ENCODE peak calls at places on chromosomes 5 and 9, in four cellular contexts. One of them, this sample, is unnamed.

GRCh38 chr9:18366184-18366583 is 107.8 kb upstream of the ADAMTSL1 start:
- DNase-seq in HCT116: no peak
- DNase-seq in SK-N-SH: no peak
- DNase-seq in H1: no peak
- DNase-seq in this sample: no peak

GRCh38 chr5:140322751-140323731 is 20.1 kb upstream of the PFDN1 start:
- DNase-seq in HCT116: no peak
- DNase-seq in SK-N-SH: no peak
- DNase-seq in H1: no peak
- DNase-seq in this sample: peak; percentile 94

GRCh38 chr9:19894975-19895374 is 106.1 kb upstream of the SLC24A2 start:
- DNase-seq in HCT116: no peak
- DNase-seq in SK-N-SH: no peak
- DNase-seq in H1: no peak
- DNase-seq in this sample: no peak

GRCh38 chr5:172944741-172945140 is 14.5 kb upstream of the RPL26L1 start:
- DNase-seq in HCT116: no peak
- DNase-seq in SK-N-SH: no peak
- DNase-seq in H1: no peak
- DNase-seq in this sample: no peak

GRCh38 chr9:136017813-136018190 is 56.6 kb upstream of the UBAC1 start:
- DNase-seq in HCT116: no peak
- DNase-seq in SK-N-SH: peak; percentile 19
- DNase-seq in H1: no peak
- DNase-seq in this sample: no peak

GRCh38 chr5:129973716-129974426 is 69.6 kb downstream of the CHSY3 start:
- DNase-seq in HCT116: no peak
- DNase-seq in SK-N-SH: no peak
- DNase-seq in H1: no peak
- DNase-seq in this sample: no peak

GRCh38 chr5:172906436-172906835 is 52.8 kb upstream of the RPL26L1 start:
- DNase-seq in HCT116: no peak
- DNase-seq in SK-N-SH: no peak
- DNase-seq in H1: no peak
- DNase-seq in this sample: no peak

GRCh38 chr9:130845901-130846381 is 10.9 kb downstream of the ABL1 start:
- DNase-seq in HCT116: no peak
- DNase-seq in SK-N-SH: peak; percentile 32
- DNase-seq in H1: no peak
- DNase-seq in this sample: peak; percentile 73

GRCh38 chr5:79147076-79147475 is 35.5 kb downstream of the BHMT start:
- DNase-seq in HCT116: no peak
- DNase-seq in SK-N-SH: no peak
- DNase-seq in H1: no peak
- DNase-seq in this sample: no peak

GRCh38 chr9:98081477-98082219 is 25.1 kb downstream of the NANS start:
- DNase-seq in HCT116: no peak
- DNase-seq in SK-N-SH: no peak
- DNase-seq in H1: no peak
- DNase-seq in this sample: peak; percentile 56

GRCh38 chr9:94586316-94586715 is 7.3 kb downstream of the FBP2 start:
- DNase-seq in HCT116: no peak
- DNase-seq in SK-N-SH: no peak
- DNase-seq in H1: no peak
- DNase-seq in this sample: no peak
- H2AFZ ChIP-seq in HCT116: no peak overlapping the region
- H2AFZ ChIP-seq in SK-N-SH: no peak overlapping the region
- H2AFZ ChIP-seq in H1: no peak overlapping the region
- H2AFZ ChIP-seq in this sample: no peak overlapping the region

DNA sequence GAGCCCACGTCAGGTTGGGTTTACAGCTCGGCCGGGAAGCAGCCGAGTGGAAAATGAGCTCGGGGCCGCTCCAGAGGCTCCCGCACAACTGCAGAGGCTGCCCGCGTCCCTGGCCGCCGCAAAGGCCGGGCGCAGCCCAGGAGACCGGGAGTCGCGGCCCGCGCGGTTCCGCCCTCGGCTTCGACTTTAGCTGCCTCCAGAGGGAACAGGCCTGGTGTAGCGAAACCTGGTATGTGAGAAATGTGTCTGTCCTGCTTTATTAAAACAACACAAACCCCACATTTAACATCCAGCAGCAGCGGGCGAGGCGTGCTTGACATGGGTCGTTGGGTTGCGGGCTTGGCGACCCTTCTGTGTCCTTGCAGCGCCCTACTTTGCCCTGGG is 66.2 kb downstream of the FOXD1 start:
- DNase-seq in HCT116: no peak
- DNase-seq in SK-N-SH: peak; percentile 36
- DNase-seq in H1: no peak
- DNase-seq in this sample: no peak
- TF ChIP-seq MAX in HCT116: no peak
- TF ChIP-seq MAX in SK-N-SH: no peak
- TF ChIP-seq MAX in H1: no peak
- TF ChIP-seq MAX in this sample: no peak

DNA sequence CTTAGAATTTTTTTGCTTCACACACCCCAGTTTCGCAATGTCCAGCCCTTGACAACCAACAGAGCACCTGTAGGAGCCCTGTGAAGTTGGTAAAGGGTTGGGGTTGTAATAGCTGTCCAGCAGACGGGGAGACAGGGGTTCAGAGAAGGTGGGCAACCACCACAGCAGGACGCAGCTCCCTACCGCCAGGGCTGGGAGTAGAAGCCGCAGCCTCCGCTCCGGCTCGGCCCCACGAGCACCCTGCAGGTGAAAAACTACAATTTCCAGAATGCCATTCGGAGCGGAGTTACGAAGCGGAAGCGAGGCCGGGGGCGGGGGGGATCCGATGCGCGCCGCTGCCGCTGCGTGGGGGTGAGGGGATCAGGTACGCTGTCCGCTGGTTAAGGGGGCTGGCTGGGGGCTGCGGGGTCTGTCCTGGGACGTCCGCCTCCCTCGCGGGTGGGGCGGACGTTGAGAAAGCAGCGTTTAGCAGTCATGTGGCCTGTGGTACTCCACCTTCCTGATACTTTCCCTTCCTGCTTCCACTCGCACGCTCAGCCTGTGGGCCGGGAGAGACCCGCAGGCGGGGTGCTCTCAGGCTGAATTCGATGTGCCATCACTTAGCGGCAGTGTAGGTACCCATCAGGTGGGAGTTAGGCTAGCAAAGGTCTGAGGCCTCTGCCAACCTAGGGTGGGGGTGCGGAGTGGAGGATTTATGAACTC is at the start of gene TRMT10B:
- DNase-seq in HCT116: peak; percentile 39
- DNase-seq in SK-N-SH: peak; percentile 93
- DNase-seq in H1: no peak
- DNase-seq in this sample: peak; percentile 82
- H2AFZ ChIP-seq in HCT116: peak within 1 kb of the TSS; percentile 75
- H2AFZ ChIP-seq in SK-N-SH: peak within 1 kb of the TSS; percentile 96
- H2AFZ ChIP-seq in H1: peak within 1 kb of the TSS; percentile 86
- H2AFZ ChIP-seq in this sample: peak within 1 kb of the TSS; percentile 86

DNA sequence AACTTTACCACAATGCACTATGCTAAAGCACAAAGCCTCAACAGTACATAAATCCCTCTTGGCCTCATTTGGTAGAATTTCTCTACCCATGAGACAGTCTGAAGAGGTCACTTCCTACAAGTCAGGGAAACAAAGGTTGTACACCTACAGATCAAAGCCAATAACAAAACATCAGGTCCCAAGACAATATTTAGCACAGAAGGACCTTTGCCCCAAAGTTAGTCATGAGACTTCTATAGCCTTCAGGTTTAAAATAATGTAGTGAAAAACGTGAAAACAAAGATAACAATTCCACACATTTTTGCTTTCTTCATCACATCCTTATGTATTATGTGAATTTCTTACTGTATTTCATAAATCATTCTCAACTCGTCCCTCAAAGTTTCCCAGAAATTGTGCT is 15.8 kb downstream of the AFF4 start:
- DNase-seq in HCT116: no peak
- DNase-seq in SK-N-SH: no peak
- DNase-seq in H1: no peak
- DNase-seq in this sample: peak; percentile 91
- TF ChIP-seq MAX in HCT116: no peak
- TF ChIP-seq MAX in SK-N-SH: no peak
- TF ChIP-seq MAX in H1: no peak
- TF ChIP-seq MAX in this sample: no peak

GRCh38 chr5:138705567-138705966 is 47.7 kb upstream of the CTNNA1 start:
- DNase-seq in HCT116: no peak
- DNase-seq in SK-N-SH: no peak
- DNase-seq in H1: no peak
- DNase-seq in this sample: no peak
- H2AFZ ChIP-seq in HCT116: no peak overlapping the region
- H2AFZ ChIP-seq in SK-N-SH: no peak overlapping the region
- H2AFZ ChIP-seq in H1: no peak overlapping the region
- H2AFZ ChIP-seq in this sample: no peak overlapping the region

DNA sequence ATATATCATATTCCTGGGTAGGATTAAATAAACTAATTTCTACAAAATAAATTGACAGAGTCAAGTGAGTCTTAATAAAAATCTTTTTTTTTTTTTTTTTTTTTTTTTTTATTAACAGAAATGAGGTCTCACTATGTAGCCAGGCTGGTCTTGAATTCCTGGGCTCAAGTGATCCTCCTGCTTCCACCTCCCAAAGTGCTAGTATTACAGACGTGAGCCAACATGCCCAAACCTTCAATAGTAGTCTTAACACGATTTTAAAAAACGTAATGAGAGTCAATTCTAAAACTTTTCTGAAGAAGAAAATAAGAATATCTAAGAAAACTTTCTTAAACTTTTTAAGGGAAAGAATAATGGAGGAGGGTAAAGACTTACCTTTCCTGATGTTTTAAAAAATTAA is 84.2 kb downstream of the YIPF5 start:
- DNase-seq in HCT116: no peak
- DNase-seq in SK-N-SH: no peak
- DNase-seq in H1: no peak
- DNase-seq in this sample: no peak
- TF ChIP-seq MAX in HCT116: no peak
- TF ChIP-seq MAX in SK-N-SH: no peak
- TF ChIP-seq MAX in H1: no peak
- TF ChIP-seq MAX in this sample: no peak

GRCh38 chr9:89929721-89930480 is 325.1 kb downstream of the GADD45G start:
- DNase-seq in HCT116: no peak
- DNase-seq in SK-N-SH: peak; percentile 62
- DNase-seq in H1: no peak
- DNase-seq in this sample: no peak
- H2AFZ ChIP-seq in HCT116: no peak overlapping the region
- H2AFZ ChIP-seq in SK-N-SH: no peak overlapping the region
- H2AFZ ChIP-seq in H1: peak overlapping the region; percentile 22
- H2AFZ ChIP-seq in this sample: no peak overlapping the region

GRCh38 chr5:147225938-147226337 is 8.9 kb upstream of the STK32A start:
- DNase-seq in HCT116: no peak
- DNase-seq in SK-N-SH: no peak
- DNase-seq in H1: no peak
- DNase-seq in this sample: no peak

GRCh38 chr5:147226512-147226911 is 8.3 kb upstream of the STK32A start:
- DNase-seq in HCT116: no peak
- DNase-seq in SK-N-SH: no peak
- DNase-seq in H1: no peak
- DNase-seq in this sample: no peak

GRCh38 chr5:147223343-147223742 is 11.5 kb upstream of the STK32A start:
- DNase-seq in HCT116: no peak
- DNase-seq in SK-N-SH: no peak
- DNase-seq in H1: no peak
- DNase-seq in this sample: no peak

DNA sequence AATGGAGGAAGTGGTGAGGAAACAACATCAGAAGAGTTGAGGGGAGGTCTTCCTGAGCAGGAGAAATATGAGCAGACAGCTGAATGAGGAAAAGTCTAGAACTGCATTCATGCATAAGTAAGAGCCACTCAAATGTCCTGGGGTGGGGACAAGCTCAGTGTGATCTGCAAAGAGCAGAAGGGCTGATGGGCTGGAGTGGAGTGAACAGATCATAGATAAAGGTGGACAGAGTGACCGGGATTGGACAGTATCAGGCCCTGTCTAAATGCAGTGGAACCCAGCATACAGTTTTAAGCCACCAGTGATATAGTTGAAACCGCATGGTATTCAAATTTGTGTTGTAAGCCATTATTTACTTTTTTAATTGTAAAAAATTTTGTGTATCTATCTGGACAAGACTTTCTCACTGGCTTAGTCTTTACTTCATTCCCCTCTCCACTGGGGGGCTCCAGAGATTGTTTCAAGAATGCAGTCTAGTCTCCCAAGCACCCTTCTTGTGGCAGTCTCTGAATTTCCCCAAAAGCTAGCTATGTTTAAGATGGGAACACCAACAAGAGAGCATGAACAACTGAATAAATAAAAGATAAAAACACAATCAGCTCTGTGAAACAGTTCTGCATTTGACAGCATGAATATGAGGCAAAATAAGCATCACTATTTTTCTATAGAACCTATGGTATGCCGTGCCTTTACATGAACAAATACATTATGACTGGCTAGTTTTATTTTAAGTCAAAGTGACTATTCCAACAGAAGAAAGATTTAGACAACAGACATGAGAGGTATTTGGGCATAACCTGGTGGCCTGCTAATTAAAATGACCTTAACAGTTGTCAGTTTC is 10.7 kb upstream of the STK32A start:
- DNase-seq in HCT116: peak; percentile 36
- DNase-seq in SK-N-SH: peak; percentile 69
- DNase-seq in H1: no peak
- DNase-seq in this sample: peak; percentile 60
- TF ChIP-seq MAX in HCT116: no peak
- TF ChIP-seq MAX in SK-N-SH: no peak
- TF ChIP-seq MAX in H1: no peak
- TF ChIP-seq MAX in this sample: no peak

DNA sequence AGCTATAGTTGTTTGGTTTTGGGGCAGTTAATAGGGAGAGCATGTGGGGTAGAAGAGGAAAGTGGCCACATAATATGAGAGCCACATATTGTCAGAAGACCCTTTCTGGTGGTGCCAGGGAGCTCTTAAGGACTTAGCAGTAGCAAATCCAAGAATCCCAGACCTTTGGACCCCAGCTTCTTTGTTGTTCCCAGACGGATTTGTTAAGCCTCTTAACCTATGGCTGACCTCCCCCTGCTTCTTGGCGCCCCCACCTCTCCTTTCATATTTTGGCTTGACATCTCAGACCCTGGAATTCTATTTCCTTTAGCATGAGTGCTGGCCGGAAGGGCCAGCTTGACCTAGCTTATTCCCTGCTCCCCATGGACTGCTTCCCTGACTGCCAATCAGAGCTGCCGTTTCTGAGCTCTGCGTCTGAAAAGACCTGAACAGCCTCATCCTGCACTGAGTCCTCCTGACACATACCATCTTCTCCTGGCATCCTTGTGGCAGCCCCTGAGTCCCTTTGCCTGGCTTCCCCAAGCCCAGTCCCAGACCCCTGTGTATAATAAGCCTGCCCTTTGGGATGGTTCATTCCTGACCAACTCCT is 116.3 kb downstream of the PRKACG start:
- DNase-seq in HCT116: no peak
- DNase-seq in SK-N-SH: no peak
- DNase-seq in H1: no peak
- DNase-seq in this sample: no peak
- H2AFZ ChIP-seq in HCT116: no peak overlapping the region
- H2AFZ ChIP-seq in SK-N-SH: no peak overlapping the region
- H2AFZ ChIP-seq in H1: no peak overlapping the region
- H2AFZ ChIP-seq in this sample: no peak overlapping the region

DNA sequence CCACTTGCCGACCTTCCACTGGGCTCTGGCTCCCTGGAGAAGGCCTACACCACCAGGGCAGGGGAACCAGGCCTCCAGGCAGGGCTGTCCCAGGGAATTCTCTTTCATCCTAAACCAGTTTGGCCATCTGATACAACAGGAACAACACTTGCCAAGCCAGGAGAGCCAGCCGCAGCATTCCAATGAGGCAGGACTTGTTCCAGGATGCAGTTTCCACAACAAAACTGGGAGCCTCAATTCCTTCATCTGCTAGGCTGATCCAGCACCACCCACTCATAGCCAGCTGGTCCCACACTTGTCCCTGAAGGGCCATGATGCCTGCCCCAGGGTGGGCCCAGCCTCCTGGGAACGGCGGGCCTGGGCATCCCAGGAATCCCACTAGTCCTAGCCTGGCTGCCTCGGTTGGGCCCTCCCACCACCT is 26.0 kb downstream of the BICD2 start:
- DNase-seq in HCT116: no peak
- DNase-seq in SK-N-SH: no peak
- DNase-seq in H1: no peak
- DNase-seq in this sample: no peak
- TF ChIP-seq MAX in HCT116: no peak
- TF ChIP-seq MAX in SK-N-SH: no peak
- TF ChIP-seq MAX in H1: no peak
- TF ChIP-seq MAX in this sample: no peak